ENCODE peak calls at places on chromosomes 11 and 22, in four cellular contexts. N is cardiac muscle cell, J is lower lobe of right lung, G is GM23338. H is an unnamed sample.

GRCh38 chr11:93827347-93827746 is 23.1 kb downstream of the VSTM5 start:
- DNase-seq in N (no peak), J (no peak), G (no peak), H (no peak)

GRCh38 chr11:97854877-97855276 is 1165.9 kb upstream of the CNTN5 start:
- DNase-seq in N (no peak), J (no peak), G (peak), H (peak)

GRCh38 chr11:112216591-112217105 is 9.6 kb upstream of the PTS start:
- DNase-seq in N (no peak), J (no peak), G (no peak), H (no peak)

GRCh38 chr22:48099671-48100070 is 1337.2 kb downstream of the TBC1D22A start:
- DNase-seq in N (no peak), J (no peak), G (no peak), H (peak)

GRCh38 chr11:17538731-17539130 is 5.5 kb downstream of the USH1C start:
- DNase-seq in N (no peak), J (no peak), G (no peak), H (peak)

GRCh38 chr11:116042125-116042524 is 537.9 kb upstream of the CADM1 start:
- DNase-seq in N (no peak), J (no peak), G (no peak), H (no peak)

GRCh38 chr11:80586464-80586863 is 1145.6 kb upstream of the TENM4 start:
- DNase-seq in N (peak), J (no peak), G (no peak), H (no peak)

GRCh38 chr11:68457898-68458249 is 2.7 kb upstream of the PPP6R3 start:
- DNase-seq in N (no peak), J (peak), G (no peak), H (no peak)

GRCh38 chr11:92286718-92287117 is 62.1 kb downstream of the FAT3 start:
- DNase-seq in N (no peak), J (no peak), G (peak), H (no peak)

GRCh38 chr11:19660076-19660475 is 52.6 kb upstream of the NAV2 start:
- DNase-seq in N (no peak), J (no peak), G (no peak), H (peak)

GRCh38 chr11:63490551-63491239 is at the start of gene PLAAT5:
- DNase-seq in N (peak), J (peak), G (peak), H (peak)

GRCh38 chr22:39943366-39943765 is 16.8 kb upstream of the TMA7B start:
- DNase-seq in N (peak), J (no peak), G (peak), H (peak)

GRCh38 chr11:10455637-10456487 is 798 bp downstream of the AMPD3 start:
- DNase-seq in N (peak), J (peak), G (peak), H (peak)

GRCh38 chr11:503179-503981 is 3.7 kb downstream of the RNH1 start:
- DNase-seq in N (no peak), J (peak), G (no peak), H (peak)
- H3K4me3 ChIP-seq in N (no peak), J (peak), G (peak), H (no peak)

GRCh38 chr11:114340311-114341131 is 44.3 kb downstream of the NNMT start:
- DNase-seq in N (peak), J (peak), G (peak), H (peak)
- H3K4me3 ChIP-seq in N (no peak), J (peak), G (no peak), H (no peak)

DNA sequence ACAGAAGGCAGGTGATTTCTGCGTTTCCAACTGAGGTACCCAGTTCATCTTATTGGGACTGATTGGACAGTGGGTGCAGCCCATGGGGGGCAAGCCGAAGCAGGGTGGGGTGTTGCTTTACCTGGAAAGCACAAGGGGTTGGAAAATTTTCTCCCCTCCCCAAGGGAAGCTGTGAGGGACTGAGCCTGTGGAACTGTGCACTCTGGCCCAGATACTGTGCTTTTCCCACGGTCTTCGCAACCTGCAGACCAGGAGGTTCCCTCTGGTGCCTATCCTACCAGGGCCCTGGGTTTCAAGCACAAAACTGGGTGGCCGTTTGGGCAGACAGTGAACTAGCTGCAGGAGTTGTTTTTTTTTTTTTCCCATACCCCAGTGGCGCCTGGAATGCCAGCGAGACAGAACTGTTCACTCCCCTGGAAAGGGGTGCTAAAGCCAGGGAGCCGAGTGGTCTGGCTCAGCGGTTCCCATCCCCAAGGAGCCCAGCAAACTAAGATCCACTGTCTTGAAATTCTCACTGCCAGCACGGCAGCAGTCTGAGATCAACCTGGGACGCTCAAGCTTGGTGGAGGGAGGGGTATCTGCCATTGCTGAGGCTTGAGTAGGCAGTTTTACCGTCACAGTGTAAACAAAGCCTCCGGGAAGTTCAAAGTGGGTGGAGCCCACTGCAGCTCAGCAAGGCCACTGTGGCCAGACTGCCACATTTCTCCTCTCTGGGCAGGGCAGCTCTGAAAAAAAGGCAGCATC is 97.2 kb downstream of the JRKL start:
- DNase-seq in N (peak), J (no peak), G (peak), H (peak)
- H3K4me3 ChIP-seq in N (no peak), J (peak), G (no peak), H (no peak)

DNA sequence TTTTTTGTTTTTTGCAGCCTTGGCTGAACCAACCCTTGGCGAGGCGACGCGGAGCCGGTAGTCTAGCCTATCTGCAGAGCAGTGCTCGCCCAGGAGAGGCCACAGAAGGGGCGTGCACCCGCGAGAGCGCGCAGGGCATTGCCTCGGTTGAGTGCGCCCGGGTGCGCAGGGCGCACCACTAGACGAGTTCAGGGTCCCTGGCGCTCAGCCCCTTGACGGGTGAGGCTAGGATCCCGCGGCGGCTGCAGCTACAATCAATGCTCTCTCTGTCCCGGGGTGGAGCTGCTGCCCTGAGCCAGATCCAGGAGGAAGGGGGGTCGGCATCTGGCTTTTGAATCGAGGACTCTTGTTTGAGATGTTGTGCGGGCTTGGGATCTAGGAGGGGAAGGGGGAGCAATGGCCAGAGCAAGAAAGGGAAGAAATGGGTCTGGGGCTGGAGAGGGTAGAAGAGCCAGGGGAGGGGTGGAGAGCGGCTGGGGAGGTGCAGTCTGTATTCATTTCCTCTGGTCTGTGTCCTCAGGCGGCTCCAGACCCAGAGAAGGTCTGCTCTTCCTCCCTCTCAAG is 949 bp downstream of the THY1 start:
- DNase-seq in N (peak), J (no peak), G (peak), H (peak)
- H3K4me3 ChIP-seq in N (peak), J (peak), G (peak), H (peak)

GRCh38 chr22:21042978-21043855 is 2.5 kb upstream of the LRRC74B start:
- DNase-seq in N (no peak), J (peak), G (no peak), H (no peak)

GRCh38 chr22:21045585-21046294 is at the start of gene LRRC74B:
- DNase-seq in N (peak), J (peak), G (peak), H (peak)

GRCh38 chr22:21047035-21047661 is 1.4 kb downstream of the LRRC74B start:
- DNase-seq in N (no peak), J (peak), G (no peak), H (no peak)

GRCh38 chr22:21043856-21044535 is 1.8 kb upstream of the LRRC74B start:
- DNase-seq in N (no peak), J (peak), G (no peak), H (no peak)

DNA sequence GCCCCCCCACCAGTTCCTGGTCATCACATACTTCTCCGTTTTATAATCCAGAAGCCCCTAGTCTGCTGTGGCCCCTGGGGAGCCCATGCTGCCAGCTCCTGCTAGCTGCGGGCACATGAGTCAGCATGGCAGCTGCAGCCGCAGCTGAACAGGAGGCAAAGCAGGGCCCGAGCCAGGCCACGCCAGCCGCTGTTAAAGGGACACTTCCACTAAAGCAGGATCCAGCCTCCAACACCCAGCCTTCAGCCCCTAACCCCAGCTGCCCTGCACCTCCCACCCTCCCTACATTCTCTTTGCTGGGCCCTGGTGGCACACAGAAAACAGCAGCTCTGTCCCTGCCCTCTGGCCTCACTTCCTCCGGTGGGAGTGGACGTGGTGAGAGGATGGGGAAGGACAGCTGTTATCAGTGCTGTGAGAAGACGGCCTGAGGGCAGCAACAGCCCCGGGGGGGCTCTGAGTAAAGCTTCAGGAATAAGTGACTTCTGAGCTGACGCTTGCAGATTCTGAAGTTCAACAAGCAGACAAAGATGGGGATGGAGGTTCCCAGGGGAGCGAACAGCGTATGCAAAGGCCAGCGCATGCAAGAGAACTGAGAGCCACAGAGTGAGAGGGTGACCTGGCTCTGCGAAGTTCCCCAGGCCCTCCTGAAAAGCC is 688 bp upstream of the LRRC74B start:
- DNase-seq in N (no peak), J (peak), G (peak), H (no peak)
- H3K4me3 ChIP-seq in N (peak), J (peak), G (peak), H (peak)

GRCh38 chr11:77047007-77047927 is 13.1 kb downstream of the B3GNT6 start:
- DNase-seq in N (peak), J (no peak), G (peak), H (peak)
- H3K4me3 ChIP-seq in N (peak), J (peak), G (peak), H (peak)

GRCh38 chr11:122178795-122179194 is 62.8 kb upstream of the BLID start:
- DNase-seq in N (no peak), J (no peak), G (no peak), H (no peak)
- H3K4me3 ChIP-seq in N (no peak), J (no peak), G (no peak), H (no peak)

GRCh38 chr22:46011627-46012181 is 34.7 kb upstream of the WNT7B start:
- DNase-seq in N (no peak), J (peak), G (no peak), H (no peak)
- H3K4me3 ChIP-seq in N (no peak), J (no peak), G (no peak), H (no peak)

GRCh38 chr22:24185001-24185500 is 3.8 kb downstream of the SUSD2 start:
- DNase-seq in N (no peak), J (peak), G (no peak), H (no peak)

GRCh38 chr22:24181996-24182560 is 791 bp downstream of the SUSD2 start:
- DNase-seq in N (no peak), J (peak), G (no peak), H (no peak)

GRCh38 chr22:24184057-24184798 is 2.9 kb downstream of the SUSD2 start:
- DNase-seq in N (no peak), J (peak), G (no peak), H (no peak)

GRCh38 chr22:24181088-24181995 is at the start of gene SUSD2:
- DNase-seq in N (peak), J (peak), G (peak), H (peak)

GRCh38 chr22:24183321-24184031 is 2.2 kb downstream of the SUSD2 start:
- DNase-seq in N (no peak), J (peak), G (no peak), H (no peak)
- H3K4me3 ChIP-seq in N (no peak), J (peak), G (no peak), H (no peak)

GRCh38 chr11:82734120-82734479 is 436 bp upstream of the FAM181B start:
- DNase-seq in N (no peak), J (no peak), G (no peak), H (no peak)
- H3K4me3 ChIP-seq in N (peak), J (peak), G (peak), H (peak)